ENCODE peak calls at places on chromosomes 11 and 22, in five cellular contexts. D, O, S, M and L are unnamed samples.
A peak's percentile ranks its signal among the peaks of the same experiment; 100 is the strongest.

GRCh38 chr22:17984114-17984513 is 40.2 kb downstream of the MICAL3 start:
- DNase-seq in M (no peak), D (no peak), O (no peak), S (no peak), L (no peak)

GRCh38 chr11:116257092-116257491 is 515.7 kb downstream of the BUD13 start:
- DNase-seq in D (no peak), M (no peak), O (peak; percentile 4), S (no peak), L (no peak)

GRCh38 chr11:13007182-13007581 is 1.9 kb upstream of the RASSF10 start:
- DNase-seq in O (no peak), M (no peak), D (no peak), S (no peak), L (no peak)

GRCh38 chr22:33455036-33455435 is 396.9 kb upstream of the SYN3 start:
- DNase-seq in D (no peak), M (no peak), S (no peak), O (no peak), L (no peak)

GRCh38 chr11:70270877-70271634 is 566 bp downstream of the PPFIA1 start:
- DNase-seq in D (peak; percentile 18), M (peak; percentile 56), S (peak; percentile 40), O (no peak), L (no peak)

GRCh38 chr11:117037279-117037951 is 60.8 kb downstream of the SIK3 start:
- DNase-seq in D (no peak), O (no peak), S (no peak), M (peak; percentile 13), L (no peak)

GRCh38 chr11:122042981-122043380 is 73.0 kb downstream of the BLID start:
- DNase-seq in M (no peak), O (no peak), S (no peak), D (peak; percentile 38), L (no peak)

GRCh38 chr11:12170984-12171383 is 60.6 kb downstream of the MICAL2 start:
- DNase-seq in O (no peak), M (no peak), D (no peak), S (peak; percentile 40), L (no peak)

GRCh38 chr11:43555811-43556210 is 124.7 kb upstream of the HSD17B12 start:
- DNase-seq in S (peak; percentile 67), D (no peak), O (no peak), M (no peak), L (no peak)

GRCh38 chr22:46072030-46072881 is 78.1 kb upstream of the PPARA start:
- DNase-seq in S (peak; percentile 69), D (no peak), M (peak; percentile 47), O (no peak), L (no peak)

GRCh38 chr22:24433868-24434471 is 6.6 kb downstream of the ADORA2A start:
- DNase-seq in O (no peak), D (no peak), M (peak; percentile 60), S (peak; percentile 55), L (no peak)

GRCh38 chr11:126029237-126029636 is 33.4 kb downstream of the CDON start:
- DNase-seq in M (no peak), D (no peak), O (no peak), S (no peak), L (no peak)

GRCh38 chr11:27241316-27242122 is 121.5 kb downstream of the CCDC34 start:
- DNase-seq in S (no peak), M (peak; percentile 80), D (peak; percentile 68), O (no peak), L (no peak)

GRCh38 chr11:87901366-87901765 is 273.9 kb downstream of the RAB38 start:
- DNase-seq in D (peak; percentile 36), S (no peak), O (no peak), M (no peak), L (no peak)

GRCh38 chr22:36238348-36239149 is 778 bp downstream of the APOL2 start:
- DNase-seq in S (peak; percentile 40), O (no peak), M (no peak), D (no peak), L (no peak)

GRCh38 chr11:2311456-2312201 is 9.8 kb downstream of the TSPAN32 start:
- DNase-seq in O (no peak), D (no peak), S (no peak), M (no peak), L (no peak)

GRCh38 chr11:128174465-128175101 is 412.8 kb downstream of the ETS1 start:
- DNase-seq in M (peak; percentile 53), D (peak; percentile 54), O (no peak), S (no peak), L (no peak)

GRCh38 chr22:30169002-30169401 is 77.6 kb downstream of the LIF start:
- DNase-seq in S (no peak), M (no peak), D (no peak), O (no peak), L (no peak)

GRCh38 chr11:94909371-94909820 is 64.0 kb downstream of the CWC15 start:
- DNase-seq in O (no peak), S (no peak), M (peak; percentile 88), D (no peak), L (no peak)

GRCh38 chr11:59841514-59841913 is 3.8 kb downstream of the CBLIF start:
- DNase-seq in D (no peak), O (no peak), S (no peak), M (no peak), L (no peak)

GRCh38 chr11:31932879-31933278 is 121.8 kb upstream of the PAX6 start:
- DNase-seq in O (no peak), D (no peak), S (no peak), M (no peak), L (no peak)

GRCh38 chr22:41732096-41732772 is 32.9 kb downstream of the MEI1 start:
- DNase-seq in O (no peak), S (no peak), M (no peak), D (no peak), L (no peak)

GRCh38 chr11:92594251-92594650 is 369.6 kb downstream of the FAT3 start:
- DNase-seq in D (no peak), O (no peak), M (no peak), S (no peak), L (no peak)

GRCh38 chr11:58945663-58946062 is 6.4 kb downstream of the GLYATL1 start:
- DNase-seq in D (no peak), M (no peak), O (no peak), S (no peak), L (no peak)

GRCh38 chr11:128862913-128863660 is 4.0 kb downstream of the KCNJ1 start:
- DNase-seq in M (peak; percentile 79), S (no peak), O (no peak), D (peak; percentile 72), L (peak; percentile 48)

GRCh38 chr11:74672956-74673895 is 58.0 kb downstream of the CHRDL2 start:
- DNase-seq in O (no peak), M (peak; percentile 97), S (peak; percentile 76), D (peak; percentile 94), L (peak; percentile 92)

GRCh38 chr11:74671520-74672196 is 59.6 kb downstream of the CHRDL2 start:
- DNase-seq in M (peak; percentile 39), D (peak; percentile 41), O (no peak), S (no peak), L (no peak)

GRCh38 chr11:74673956-74674355 is 57.3 kb downstream of the CHRDL2 start:
- DNase-seq in O (no peak), D (no peak), S (no peak), M (no peak), L (no peak)

GRCh38 chr11:74670171-74670570 is 61.1 kb downstream of the CHRDL2 start:
- DNase-seq in M (no peak), O (no peak), D (no peak), S (no peak), L (no peak)

GRCh38 chr11:74672332-74672955 is 58.8 kb downstream of the CHRDL2 start:
- DNase-seq in D (no peak), M (peak; percentile 15), S (no peak), O (no peak), L (no peak)
- TF ChIP-seq CTCF in D (peak; percentile 23), M (peak; percentile 25), S (no peak), O (no peak), L (peak; percentile 4)

GRCh38 chr11:30106222-30106621 is 89.4 kb upstream of the KCNA4 start:
- DNase-seq in O (no peak), M (no peak), S (no peak), D (no peak), L (no peak)

DNA sequence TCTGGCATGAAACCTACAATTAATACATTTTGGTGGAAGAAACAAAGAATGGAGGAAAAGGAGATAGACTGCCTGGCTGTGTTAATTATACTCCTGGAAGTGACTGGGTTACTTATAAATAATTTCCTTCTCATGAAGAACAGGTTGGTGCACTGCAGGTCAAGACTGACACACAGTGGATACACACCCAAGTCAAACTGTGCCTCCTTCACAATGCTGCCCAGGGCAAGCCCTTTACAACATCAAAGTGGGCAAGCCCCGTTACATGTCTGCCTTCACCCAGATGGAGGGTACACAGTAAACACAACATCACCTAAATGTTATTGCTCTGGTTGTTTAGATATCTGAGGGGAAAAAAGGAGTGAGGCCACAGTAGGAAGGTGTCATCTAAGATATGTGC is 83.7 kb upstream of the KCNA4 start:
- DNase-seq in O (no peak), D (no peak), M (no peak), S (no peak), L (no peak)
- TF ChIP-seq CTCF in O (no peak), D (no peak), M (no peak), S (no peak), L (no peak)

DNA sequence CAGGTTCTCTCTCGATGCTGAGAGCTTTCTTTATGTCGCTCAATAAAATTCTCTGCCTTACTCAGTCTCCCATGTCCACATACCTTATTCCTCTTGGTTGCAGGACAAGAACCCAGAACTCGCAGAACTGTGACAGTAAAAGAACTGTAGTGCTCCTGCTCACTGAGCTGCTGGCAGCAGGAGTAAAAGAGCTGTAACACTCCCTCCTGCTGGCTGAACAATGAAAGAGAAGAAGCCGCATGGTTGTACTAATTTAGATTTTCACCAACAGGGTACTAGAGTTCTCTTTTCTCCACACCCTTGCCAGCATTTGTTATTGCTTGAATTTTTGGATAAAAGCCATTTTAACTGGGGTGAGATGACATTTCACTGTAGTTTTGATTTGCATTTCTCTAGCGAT is 433.2 kb downstream of the GUCY1A2 start:
- DNase-seq in D (no peak), S (no peak), M (peak; percentile 51), O (no peak), L (peak; percentile 2)
- TF ChIP-seq CTCF in D (peak; percentile 70), S (no peak), M (peak; percentile 82), O (peak; percentile 31), L (peak; percentile 38)

GRCh38 chr11:65505434-65506315 is 6.8 kb downstream of the MALAT1 start:
- DNase-seq in O (no peak), D (no peak), S (no peak), M (peak; percentile 53), L (no peak)
- TF ChIP-seq CTCF in O (no peak), D (no peak), S (no peak), M (no peak), L (no peak)